ENCODE peak calls at places on chromosome 11, in four cellular contexts. C is upper lobe of left lung; Q is activated gamma-delta T cell treated with anti-CD3 and anti-CD28 coated beads, Interleukin-2, amount 50 U/mL, for 16 hours; E is HS-5. S is an unnamed sample.

GRCh38 chr11:92626624-92627023 is 342.8 kb upstream of the MTNR1B start:
- DNase-seq in Q (no peak), E (no peak), C (no peak), S (no peak)

GRCh38 chr11:69049490-69049867 is 747 bp downstream of the TPCN2 start:
- DNase-seq in Q (no peak), C (peak), E (no peak), S (peak)

GRCh38 chr11:73787051-73787642 is 527 bp upstream of the MRPL48 start:
- DNase-seq in Q (no peak), E (no peak), C (no peak), S (no peak)

GRCh38 chr11:129846508-129847335 is 31.1 kb downstream of the TMEM45B start:
- DNase-seq in C (no peak), Q (no peak), E (peak), S (no peak)

GRCh38 chr11:11291432-11292015 is 61.5 kb downstream of the CSNK2A3 start:
- DNase-seq in E (no peak), C (no peak), Q (no peak), S (no peak)

GRCh38 chr11:32420937-32421532 is 14.3 kb downstream of the WT1 start:
- DNase-seq in E (no peak), C (no peak), Q (no peak), S (peak)

GRCh38 chr11:122659676-122660571 is 4.4 kb downstream of the UBASH3B start:
- DNase-seq in E (no peak), C (no peak), Q (no peak), S (peak)

GRCh38 chr11:35088676-35089075 is 50.3 kb upstream of the CD44 start:
- DNase-seq in C (no peak), E (no peak), Q (no peak), S (no peak)

GRCh38 chr11:57474751-57475115 is 14.4 kb downstream of the RTN4RL2 start:
- DNase-seq in C (no peak), Q (no peak), E (no peak), S (no peak)

GRCh38 chr11:6612816-6613136 is 760 bp upstream of the TAF10 start:
- DNase-seq in Q (no peak), E (no peak), C (no peak), S (no peak)

GRCh38 chr11:78645226-78646202 is 70.8 kb upstream of the NARS2 start:
- DNase-seq in E (peak), Q (peak), C (no peak), S (no peak)